ENCODE peak calls at places on chromosomes 11 and 22, in seven cellular contexts. J, V, S, Q, P, N and F are unnamed samples.
A peak's percentile ranks its signal among the peaks of the same experiment; 100 is the strongest.

GRCh38 chr11:17014774-17015638 is 792 bp upstream of the PLEKHA7 start:
- DNase-seq in J (peak; percentile 83), V (peak; percentile 52), S (peak; percentile 34), Q (no peak), P (no peak), N (no peak), F (no peak)

GRCh38 chr11:14454861-14455632 is 44.6 kb downstream of the COPB1 start:
- DNase-seq in J (peak; percentile 54), V (peak; percentile 63), S (peak; percentile 62), Q (no peak), P (no peak), N (no peak), F (peak; percentile 31)

GRCh38 chr11:45551181-45551580 is 114.2 kb downstream of the CHST1 start:
- DNase-seq in J (no peak), V (no peak), S (no peak), Q (no peak), P (no peak), N (no peak), F (no peak)

GRCh38 chr11:66017354-66017753 is 5.5 kb downstream of the CST6 start:
- DNase-seq in J (no peak), V (no peak), S (no peak), Q (no peak), P (no peak), N (no peak), F (no peak)

GRCh38 chr22:28282346-28282745 is 363.3 kb upstream of the PITPNB start:
- DNase-seq in J (peak; percentile 27), V (peak; percentile 78), S (peak; percentile 65), Q (no peak), P (no peak), N (no peak), F (peak; percentile 74)

GRCh38 chr22:48640890-48641771 is 1186.5 kb downstream of the BRD1 start:
- DNase-seq in J (no peak), V (no peak), S (no peak), Q (no peak), P (no peak), N (no peak), F (no peak)

GRCh38 chr22:30305519-30305905 is 16.2 kb upstream of the CASTOR1 start:
- DNase-seq in J (no peak), V (no peak), S (peak; percentile 56), Q (peak; percentile 83), P (peak; percentile 78), N (no peak), F (no peak)

GRCh38 chr11:117497206-117497951 is 169.7 kb downstream of the CEP164 start:
- DNase-seq in J (no peak), V (no peak), S (no peak), Q (no peak), P (no peak), N (no peak), F (no peak)

GRCh38 chr11:32435152-32435480 is 223 bp downstream of the WT1 start:
- DNase-seq in J (peak; percentile 45), V (no peak), S (no peak), Q (peak; percentile 42), P (no peak), N (no peak), F (no peak)

GRCh38 chr22:23822101-23822671 is 16.6 kb downstream of the DERL3 start:
- DNase-seq in J (no peak), V (no peak), S (no peak), Q (no peak), P (no peak), N (no peak), F (no peak)

GRCh38 chr11:65713212-65713969 is 1.3 kb downstream of the KAT5 start:
- DNase-seq in J (no peak), V (no peak), S (no peak), Q (no peak), P (no peak), N (no peak), F (no peak)

GRCh38 chr11:117931971-117932370 is 2.8 kb upstream of the TMPRSS13 start:
- DNase-seq in J (no peak), V (no peak), S (peak; percentile 18), Q (no peak), P (no peak), N (no peak), F (no peak)

GRCh38 chr11:126403658-126404057 is 48.2 kb downstream of the ST3GAL4 start:
- DNase-seq in J (no peak), V (no peak), S (no peak), Q (no peak), P (no peak), N (no peak), F (no peak)

GRCh38 chr22:44182591-44183588 is 2.2 kb downstream of the PARVG start:
- DNase-seq in J (no peak), V (no peak), S (no peak), Q (peak; percentile 79), P (peak; percentile 48), N (no peak), F (no peak)

GRCh38 chr11:618856-619624 is 3.3 kb upstream of the IRF7 start:
- DNase-seq in J (no peak), V (no peak), S (no peak), Q (no peak), P (no peak), N (no peak), F (no peak)

GRCh38 chr11:68677432-68677831 is 6.9 kb upstream of the GAL start:
- DNase-seq in J (peak; percentile 44), V (peak; percentile 93), S (peak; percentile 47), Q (peak; percentile 48), P (peak; percentile 25), N (no peak), F (peak; percentile 62)

GRCh38 chr11:69830086-69830485 is 10.9 kb upstream of the FGF3 start:
- DNase-seq in J (no peak), V (no peak), S (no peak), Q (no peak), P (no peak), N (no peak), F (no peak)

GRCh38 chr11:5994791-5995190 is 8.0 kb upstream of the OR52L1 start:
- DNase-seq in J (no peak), V (no peak), S (no peak), Q (no peak), P (no peak), N (no peak), F (no peak)
- TF ChIP-seq CTCF in J (no peak), V (no peak), S (no peak), Q (no peak), P (no peak), N (no peak), F (no peak)

GRCh38 chr11:111910637-111911562 is 670 bp downstream of the CRYAB start:
- DNase-seq in J (no peak), V (no peak), S (no peak), Q (peak; percentile 52), P (peak; percentile 28), N (no peak), F (no peak)
- H3K4me3 ChIP-seq in J (no peak overlapping the region), V (peak overlapping the region; percentile 64), S (no peak overlapping the region), Q (peak overlapping the region; percentile 59), P (peak overlapping the region; percentile 77), N (peak overlapping the region; percentile 79), F (peak overlapping the region; percentile 77)

DNA sequence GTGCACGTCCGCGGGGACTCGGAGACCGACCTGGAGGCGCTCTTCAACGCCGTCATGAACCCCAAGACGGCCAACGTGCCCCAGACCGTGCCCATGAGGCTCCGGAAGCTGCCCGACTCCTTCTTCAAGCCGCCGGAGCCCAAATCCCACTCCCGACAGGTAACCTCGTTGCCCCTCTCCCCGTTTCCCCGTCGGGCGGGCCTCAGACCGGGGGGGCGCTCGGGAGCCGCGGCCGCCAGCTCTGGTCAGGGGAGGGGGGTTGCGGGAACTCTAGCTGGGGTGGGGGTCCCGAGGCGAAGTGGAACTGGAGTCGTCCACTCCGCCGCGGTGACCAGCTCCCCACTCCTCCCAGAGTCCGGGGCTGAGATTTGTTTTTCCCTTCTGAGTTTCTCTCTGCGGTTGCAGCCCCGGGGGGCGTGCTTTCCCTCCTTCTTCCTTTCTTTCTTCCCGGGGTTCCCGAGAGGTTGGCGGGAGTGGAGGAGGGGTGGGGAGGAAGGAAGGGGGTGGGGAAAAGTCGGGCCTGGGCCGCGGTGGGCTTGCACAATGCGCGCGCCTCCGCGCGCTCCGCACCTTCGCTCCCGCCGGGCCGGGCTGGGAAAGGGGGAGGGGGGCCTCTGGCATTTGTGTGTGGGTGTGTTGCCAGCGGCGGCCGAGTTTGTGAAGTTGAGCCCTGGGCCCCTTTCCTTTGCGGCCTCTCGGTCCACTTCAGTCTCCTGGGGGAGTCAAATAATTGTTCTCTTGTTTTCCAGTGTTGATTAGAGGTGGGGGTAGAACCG is 952 bp downstream of the YAP1 start:
- DNase-seq in J (peak; percentile 94), V (peak; percentile 88), S (peak; percentile 92), Q (peak; percentile 81), P (peak; percentile 73), N (peak; percentile 86), F (peak; percentile 80)
- TF ChIP-seq CTCF in J (peak; percentile 31), V (peak; percentile 6), S (no peak), Q (no peak), P (no peak), N (no peak), F (no peak)

GRCh38 chr22:41478473-41478872 is 9.6 kb downstream of the ACO2 start:
- DNase-seq in J (no peak), V (no peak), S (no peak), Q (no peak), P (no peak), N (no peak), F (no peak)
- H3K4me3 ChIP-seq in J (no peak overlapping the region), V (no peak overlapping the region), S (no peak overlapping the region), Q (no peak overlapping the region), P (no peak overlapping the region), N (no peak overlapping the region), F (no peak overlapping the region)